ENCODE peak calls at places on chromosomes 1 and 21, in four cellular contexts. K, S, F and A are unnamed samples.

GRCh38 chr1:226884966-226885820 is 14.8 kb downstream of the PSEN2 start:
- DNase-seq in K (no peak), S (no peak), F (no peak), A (no peak)

GRCh38 chr21:45505416-45506021 is 36.7 kb downstream of the SLC19A1 start:
- DNase-seq in K (no peak), S (no peak), F (no peak), A (no peak)

GRCh38 chr1:32774950-32775634 is 42.1 kb downstream of the YARS1 start:
- DNase-seq in K (peak), S (no peak), F (no peak), A (no peak)

GRCh38 chr1:244779410-244779809 is 56.0 kb upstream of the COX20 start:
- DNase-seq in K (no peak), S (no peak), F (no peak), A (no peak)

GRCh38 chr1:231420299-231420958 is 1.7 kb downstream of the EGLN1 start:
- DNase-seq in K (peak), S (peak), F (no peak), A (no peak)

GRCh38 chr21:42737969-42738590 is 84.7 kb downstream of the PDE9A start:
- DNase-seq in K (no peak), S (no peak), F (no peak), A (no peak)

GRCh38 chr21:35932232-35932911 is 128.0 kb downstream of the SETD4 start:
- DNase-seq in K (no peak), S (no peak), F (no peak), A (peak)

GRCh38 chr1:32150847-32151246 is 28.6 kb upstream of the TXLNA start:
- DNase-seq in K (no peak), S (no peak), F (no peak), A (no peak)

GRCh38 chr1:70675737-70676156 is 264.7 kb downstream of the CTH start:
- DNase-seq in K (no peak), S (peak), F (peak), A (no peak)

GRCh38 chr1:15402809-15403450 is 6.8 kb upstream of the EFHD2 start:
- DNase-seq in K (no peak), S (no peak), F (no peak), A (no peak)

GRCh38 chr1:22753396-22754083 is 42.9 kb downstream of the EPHB2 start:
- DNase-seq in K (peak), S (no peak), F (no peak), A (no peak)

GRCh38 chr1:111725192-111725591 is 14.0 kb downstream of the INKA2 start:
- DNase-seq in K (no peak), S (no peak), F (peak), A (no peak)

GRCh38 chr1:168298446-168298845 is 17.8 kb downstream of the TBX19 start:
- DNase-seq in K (no peak), S (no peak), F (no peak), A (no peak)

GRCh38 chr1:66931548-66932124 is 6.8 kb downstream of the MIER1 start:
- DNase-seq in K (no peak), S (no peak), F (no peak), A (no peak)

GRCh38 chr1:234845097-234845660 is 235.2 kb upstream of the IRF2BP2 start:
- DNase-seq in K (no peak), S (no peak), F (no peak), A (no peak)

GRCh38 chr1:224587051-224587450 is 29.1 kb upstream of the CNIH3 start:
- DNase-seq in K (no peak), S (no peak), F (no peak), A (no peak)

GRCh38 chr1:222167896-222168295 is 380.0 kb downstream of the HHIPL2 start:
- DNase-seq in K (no peak), S (no peak), F (no peak), A (no peak)

GRCh38 chr1:238562376-238562775 is 671.7 kb upstream of the ZP4 start:
- DNase-seq in K (no peak), S (no peak), F (no peak), A (no peak)
- TF ChIP-seq JUND in K (no peak), S (no peak), F (no peak), A (no peak)

DNA sequence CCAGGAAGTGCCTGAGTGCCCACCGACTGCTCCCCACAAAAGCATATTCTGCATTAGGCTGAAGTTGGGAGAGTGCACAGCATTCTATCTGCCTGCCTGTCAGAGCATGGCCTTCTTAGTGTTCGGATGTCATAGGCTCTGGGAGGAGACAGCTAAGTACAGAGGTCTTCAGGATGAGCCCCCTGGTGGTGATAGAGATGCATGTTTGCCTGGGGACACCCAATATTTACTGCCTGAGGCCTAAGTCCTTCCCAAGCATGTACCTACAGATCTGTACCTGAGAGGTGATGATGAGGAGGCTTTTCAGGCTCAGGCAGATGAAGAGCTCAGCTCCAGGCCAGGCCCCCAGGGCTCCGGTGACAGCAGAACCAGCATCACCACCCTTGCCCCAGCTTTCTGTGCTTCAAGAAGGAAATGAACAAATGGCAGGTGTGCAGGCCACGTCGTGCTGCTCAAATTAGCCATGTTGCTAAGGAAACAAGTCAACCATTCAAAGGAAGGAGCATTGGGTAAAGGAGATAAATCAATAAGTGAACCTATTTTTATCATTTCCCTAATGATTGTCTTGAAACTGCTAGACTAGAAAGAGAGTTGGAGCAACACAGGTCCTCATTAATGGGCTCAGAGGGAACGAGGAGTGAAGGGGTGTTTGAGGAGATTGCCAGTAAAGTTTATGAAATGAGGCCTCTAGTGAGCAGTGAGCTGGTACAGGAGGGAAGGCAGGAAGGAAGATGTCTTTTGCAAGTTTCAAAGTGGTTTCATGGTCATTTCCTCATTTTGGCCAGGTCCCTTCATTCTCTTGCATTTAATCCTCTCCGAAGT is 21.2 kb downstream of the CACNA1E start:
- DNase-seq in K (no peak), S (peak), F (peak), A (peak)
- TF ChIP-seq RAD21 in K (no peak), S (peak), F (peak), A (no peak)

GRCh38 chr1:161954050-161954449 is 69.6 kb downstream of the OLFML2B start:
- DNase-seq in K (no peak), S (no peak), F (no peak), A (no peak)
- TF ChIP-seq JUND in K (no peak), S (no peak), F (no peak), A (no peak)

GRCh38 chr1:1889090-1889750 is 1.7 kb downstream of the GNB1 start:
- DNase-seq in K (no peak), S (no peak), F (no peak), A (no peak)
- TF ChIP-seq RAD21 in K (no peak), S (no peak), F (no peak), A (no peak)

GRCh38 chr1:216186816-216187215 is 236.4 kb downstream of the USH2A start:
- DNase-seq in K (no peak), S (no peak), F (no peak), A (no peak)
- TF ChIP-seq JUND in K (no peak), S (no peak), F (no peak), A (no peak)

GRCh38 chr1:42343049-42343448 is 8.0 kb upstream of the FOXJ3 start:
- DNase-seq in K (no peak), S (no peak), F (no peak), A (no peak)

GRCh38 chr1:42348498-42348897 is 13.5 kb upstream of the FOXJ3 start:
- DNase-seq in K (no peak), S (peak), F (no peak), A (no peak)
- TF ChIP-seq RAD21 in K (no peak), S (no peak), F (no peak), A (no peak)

GRCh38 chr1:2962946-2963345 is 58.3 kb upstream of the ACTRT2 start:
- DNase-seq in K (no peak), S (no peak), F (no peak), A (no peak)

GRCh38 chr1:2962541-2962940 is 58.7 kb upstream of the ACTRT2 start:
- DNase-seq in K (no peak), S (no peak), F (no peak), A (no peak)

GRCh38 chr1:2962061-2962460 is 59.2 kb upstream of the ACTRT2 start:
- DNase-seq in K (no peak), S (no peak), F (no peak), A (no peak)

GRCh38 chr1:2961081-2961480 is 60.2 kb upstream of the ACTRT2 start:
- DNase-seq in K (no peak), S (no peak), F (no peak), A (no peak)

DNA sequence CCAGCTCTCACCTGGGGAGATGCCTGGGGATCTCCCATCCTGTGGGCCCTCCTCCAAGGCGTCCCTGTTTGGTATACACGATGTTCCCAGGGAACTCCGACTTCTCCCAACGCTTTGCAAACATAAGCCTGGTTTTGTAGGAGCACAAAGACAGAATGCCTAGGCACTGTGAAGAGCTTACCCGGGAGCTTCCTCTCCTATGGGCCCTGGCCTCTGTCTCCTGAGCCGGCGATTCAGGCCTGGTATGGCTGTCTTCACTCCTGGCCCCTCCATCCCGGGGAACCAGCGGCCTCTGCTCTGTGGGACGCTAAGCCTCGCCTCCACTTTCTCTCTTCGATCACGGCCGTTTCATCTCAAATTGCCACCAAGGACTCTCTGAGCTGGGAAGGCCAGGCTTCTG is 59.6 kb upstream of the ACTRT2 start:
- DNase-seq in K (no peak), S (no peak), F (no peak), A (no peak)
- TF ChIP-seq JUND in K (no peak), S (no peak), F (no peak), A (no peak)

GRCh38 chr1:160474392-160475242 is 48.4 kb downstream of the SLAMF6 start:
- DNase-seq in K (no peak), S (no peak), F (no peak), A (no peak)

GRCh38 chr1:160466966-160467365 is 56.1 kb downstream of the SLAMF6 start:
- DNase-seq in K (no peak), S (no peak), F (no peak), A (no peak)

GRCh38 chr1:160471253-160471652 is 51.8 kb downstream of the SLAMF6 start:
- DNase-seq in K (no peak), S (no peak), F (no peak), A (no peak)

DNA sequence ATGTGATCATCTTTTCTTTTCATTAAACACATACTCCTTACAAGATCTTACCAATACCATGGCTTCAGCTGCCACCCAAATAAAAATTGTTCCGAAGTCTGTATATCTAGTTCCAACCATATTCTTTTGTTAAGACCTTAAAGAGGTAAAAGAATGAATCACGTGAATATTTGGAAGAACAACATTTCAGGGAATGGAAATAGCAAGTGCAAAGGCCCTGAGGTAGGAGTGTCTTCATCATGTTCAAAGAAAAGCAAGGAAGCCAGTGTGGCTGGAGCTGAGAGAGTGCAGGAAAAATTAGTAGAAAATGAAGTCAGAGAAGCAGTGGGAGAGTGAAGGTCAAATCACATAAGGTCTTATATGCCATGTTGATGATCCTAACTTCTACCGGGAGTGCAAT is 50.9 kb downstream of the SLAMF6 start:
- DNase-seq in K (no peak), S (no peak), F (no peak), A (no peak)
- TF ChIP-seq RAD21 in K (no peak), S (no peak), F (no peak), A (no peak)

GRCh38 chr1:189970331-189971230 is 507.1 kb downstream of the BRINP3 start:
- DNase-seq in K (no peak), S (no peak), F (no peak), A (no peak)
- TF ChIP-seq JUND in K (no peak), S (no peak), F (no peak), A (no peak)

GRCh38 chr21:25863747-25864146 is 129.0 kb downstream of the GABPA start:
- DNase-seq in K (no peak), S (no peak), F (no peak), A (no peak)

GRCh38 chr21:25859264-25859931 is 124.6 kb downstream of the GABPA start:
- DNase-seq in K (no peak), S (no peak), F (no peak), A (no peak)

GRCh38 chr21:25862112-25862511 is 127.3 kb downstream of the GABPA start:
- DNase-seq in K (no peak), S (no peak), F (no peak), A (no peak)

GRCh38 chr21:25863031-25863430 is 128.3 kb downstream of the GABPA start:
- DNase-seq in K (no peak), S (no peak), F (no peak), A (no peak)

DNA sequence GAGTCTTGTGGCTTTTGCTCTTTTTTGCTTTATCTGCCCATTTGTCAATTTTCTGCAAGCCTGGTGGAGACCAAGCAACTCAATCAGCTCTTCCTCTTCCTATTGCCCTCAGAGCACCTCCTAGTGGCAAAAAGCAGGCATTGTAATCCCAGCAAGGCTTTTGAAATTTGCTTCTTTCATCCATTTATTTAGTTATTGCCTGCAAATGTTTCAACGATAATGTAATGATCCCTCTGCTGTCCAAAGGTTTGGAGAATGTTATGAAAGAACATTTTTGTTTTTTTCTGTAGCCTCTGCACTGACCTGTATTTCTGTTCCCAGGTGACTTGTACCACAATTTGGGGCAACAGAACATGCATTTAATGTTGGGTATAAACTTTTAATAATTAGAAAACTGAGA is 127.8 kb downstream of the GABPA start:
- DNase-seq in K (no peak), S (peak), F (no peak), A (peak)
- TF ChIP-seq RAD21 in K (peak), S (peak), F (peak), A (peak)